ENCODE peak calls at places on chromosomes 11 and 22, in four cellular contexts. One of them, this sample, is unnamed.

GRCh38 chr22:26889794-26890193 is 232.4 kb downstream of the MIAT start:
- DNase-seq in hippocampal formation: no peak
- DNase-seq in kidney: no peak
- DNase-seq in fibroblast of mammary gland: no peak
- DNase-seq in this sample: no peak

GRCh38 chr11:134224710-134225662 is 515 bp downstream of the VPS26B start:
- DNase-seq in hippocampal formation: peak; percentile 56
- DNase-seq in kidney: peak; percentile 87
- DNase-seq in fibroblast of mammary gland: no peak
- DNase-seq in this sample: peak; percentile 55

GRCh38 chr11:123302751-123303195 is 107.7 kb upstream of the CLMP start:
- DNase-seq in hippocampal formation: no peak
- DNase-seq in fibroblast of mammary gland: peak; percentile 59
- DNase-seq in kidney: no peak
- DNase-seq in this sample: peak; percentile 85

GRCh38 chr11:44380009-44380313 is 70.0 kb upstream of the ALX4 start:
- DNase-seq in fibroblast of mammary gland: no peak
- DNase-seq in hippocampal formation: no peak
- DNase-seq in kidney: no peak
- DNase-seq in this sample: peak; percentile 45

GRCh38 chr22:21972293-21972779 is 10.3 kb downstream of the TOP3B start:
- DNase-seq in kidney: no peak
- DNase-seq in fibroblast of mammary gland: peak; percentile 35
- DNase-seq in hippocampal formation: no peak
- DNase-seq in this sample: peak; percentile 98

GRCh38 chr11:113376156-113376555 is 11.4 kb upstream of the ANKK1 start:
- DNase-seq in kidney: no peak
- DNase-seq in hippocampal formation: peak; percentile 9
- DNase-seq in fibroblast of mammary gland: peak; percentile 15
- DNase-seq in this sample: no peak

GRCh38 chr11:8403310-8403709 is 139.6 kb upstream of the LMO1 start:
- DNase-seq in fibroblast of mammary gland: peak; percentile 15
- DNase-seq in kidney: no peak
- DNase-seq in hippocampal formation: no peak
- DNase-seq in this sample: no peak

GRCh38 chr22:41175546-41175945 is 29.6 kb upstream of the L3MBTL2 start:
- DNase-seq in kidney: no peak
- DNase-seq in hippocampal formation: no peak
- DNase-seq in fibroblast of mammary gland: no peak
- DNase-seq in this sample: no peak

GRCh38 chr11:69017951-69018350 is 4.9 kb upstream of the MRGPRF start:
- DNase-seq in hippocampal formation: no peak
- DNase-seq in fibroblast of mammary gland: no peak
- DNase-seq in kidney: no peak
- DNase-seq in this sample: peak; percentile 35

GRCh38 chr11:122663056-122663740 is 7.7 kb downstream of the UBASH3B start:
- DNase-seq in fibroblast of mammary gland: no peak
- DNase-seq in kidney: no peak
- DNase-seq in hippocampal formation: no peak
- DNase-seq in this sample: no peak

GRCh38 chr11:84800755-84801346 is 826.3 kb downstream of the DLG2 start:
- DNase-seq in kidney: no peak
- DNase-seq in fibroblast of mammary gland: peak; percentile 59
- DNase-seq in hippocampal formation: peak; percentile 17
- DNase-seq in this sample: peak; percentile 54

GRCh38 chr11:104442320-104442719 is 278.4 kb upstream of the PDGFD start:
- DNase-seq in hippocampal formation: no peak
- DNase-seq in fibroblast of mammary gland: no peak
- DNase-seq in kidney: no peak
- DNase-seq in this sample: no peak

GRCh38 chr11:119999220-119999619 is 138.7 kb downstream of the TRIM29 start:
- DNase-seq in fibroblast of mammary gland: no peak
- DNase-seq in hippocampal formation: no peak
- DNase-seq in kidney: no peak
- DNase-seq in this sample: no peak

GRCh38 chr11:20488352-20488751 is 100.8 kb downstream of the PRMT3 start:
- DNase-seq in fibroblast of mammary gland: no peak
- DNase-seq in kidney: no peak
- DNase-seq in hippocampal formation: no peak
- DNase-seq in this sample: no peak

GRCh38 chr22:18991828-18992442 is 55.8 kb upstream of the PRODH start:
- DNase-seq in fibroblast of mammary gland: no peak
- DNase-seq in hippocampal formation: no peak
- DNase-seq in kidney: no peak
- DNase-seq in this sample: no peak

GRCh38 chr22:31537019-31537535 is 40.7 kb downstream of the SFI1 start:
- DNase-seq in kidney: no peak
- DNase-seq in fibroblast of mammary gland: no peak
- DNase-seq in hippocampal formation: no peak
- DNase-seq in this sample: no peak

GRCh38 chr11:70604630-70605520 is 206.5 kb downstream of the CTTN start:
- DNase-seq in fibroblast of mammary gland: peak; percentile 27
- DNase-seq in kidney: peak; percentile 53
- DNase-seq in hippocampal formation: no peak
- DNase-seq in this sample: peak; percentile 93

GRCh38 chr11:128502736-128503135 is 84.6 kb downstream of the ETS1 start:
- DNase-seq in hippocampal formation: no peak
- DNase-seq in fibroblast of mammary gland: peak; percentile 81
- DNase-seq in kidney: no peak
- DNase-seq in this sample: no peak

GRCh38 chr22:23565288-23565941 is 14.7 kb downstream of the IGLL1 start:
- DNase-seq in hippocampal formation: no peak
- DNase-seq in fibroblast of mammary gland: peak; percentile 5
- DNase-seq in kidney: peak; percentile 75
- DNase-seq in this sample: peak; percentile 84

GRCh38 chr22:36419177-36419911 is 31.6 kb upstream of the MYH9 start:
- DNase-seq in fibroblast of mammary gland: peak; percentile 84
- DNase-seq in hippocampal formation: peak; percentile 16
- DNase-seq in kidney: peak; percentile 85
- DNase-seq in this sample: peak; percentile 80

GRCh38 chr11:64745219-64745522 is 1.2 kb upstream of the RASGRP2 start:
- DNase-seq in fibroblast of mammary gland: no peak
- DNase-seq in kidney: peak; percentile 97
- DNase-seq in hippocampal formation: no peak
- DNase-seq in this sample: peak; percentile 83

GRCh38 chr11:134270250-134270714 is 5.9 kb upstream of the GLB1L3 start:
- DNase-seq in kidney: no peak
- DNase-seq in hippocampal formation: no peak
- DNase-seq in fibroblast of mammary gland: no peak
- DNase-seq in this sample: no peak

GRCh38 chr11:45288395-45288794 is 2.3 kb upstream of the SYT13 start:
- DNase-seq in hippocampal formation: no peak
- DNase-seq in kidney: no peak
- DNase-seq in fibroblast of mammary gland: no peak
- DNase-seq in this sample: no peak

GRCh38 chr11:15157181-15157580 is 42.5 kb downstream of the INSC start:
- DNase-seq in kidney: no peak
- DNase-seq in hippocampal formation: no peak
- DNase-seq in fibroblast of mammary gland: peak; percentile 99
- DNase-seq in this sample: peak; percentile 39

This sample was measured in osteoblast.